ENCODE peak calls at places on chromosomes 7 and 10, in four cellular contexts. R, P, G and Z are unnamed samples.

GRCh38 chr7:105935250-105935649 is 27.8 kb upstream of the CDHR3 start:
- DNase-seq in R (no peak), P (no peak), G (no peak), Z (no peak)

GRCh38 chr10:33337335-33337854 is 2.9 kb upstream of the NRP1 start:
- DNase-seq in R (peak; percentile 18), P (peak; percentile 53), G (peak; percentile 68), Z (no peak)

GRCh38 chr10:72274213-72274729 is 547 bp downstream of the DDIT4 start:
- DNase-seq in R (no peak), P (no peak), G (peak; percentile 13), Z (no peak)

GRCh38 chr7:87411186-87411585 is 64.3 kb downstream of the ABCB4 start:
- DNase-seq in R (no peak), P (no peak), G (peak; percentile 10), Z (no peak)

GRCh38 chr10:1393481-1393880 is 337.3 kb downstream of the WDR37 start:
- DNase-seq in R (no peak), P (no peak), G (no peak), Z (no peak)

GRCh38 chr7:87600130-87601124 is at the start of gene ABCB1:
- DNase-seq in R (peak; percentile 74), P (peak; percentile 4), G (peak; percentile 35), Z (peak; percentile 7)

GRCh38 chr10:9824546-9825164 is 1193.0 kb upstream of the CELF2 start:
- DNase-seq in R (no peak), P (no peak), G (no peak), Z (peak; percentile 53)

GRCh38 chr10:122154733-122155366 is 116.2 kb upstream of the BTBD16 start:
- DNase-seq in R (no peak), P (no peak), G (peak; percentile 83), Z (peak; percentile 12)

GRCh38 chr10:23081891-23082290 is 13.5 kb upstream of the MSRB2 start:
- DNase-seq in R (peak; percentile 45), P (peak; percentile 21), G (peak; percentile 9), Z (peak; percentile 52)

GRCh38 chr7:142838461-142839213 is 16.2 kb upstream of the EPHB6 start:
- DNase-seq in R (no peak), P (no peak), G (no peak), Z (peak; percentile 72)

GRCh38 chr10:35140727-35141126 is 14.1 kb downstream of the CREM start:
- DNase-seq in R (no peak), P (no peak), G (no peak), Z (no peak)

GRCh38 chr7:32410545-32410944 is 79.6 kb downstream of the LSM5 start:
- DNase-seq in R (no peak), P (no peak), G (no peak), Z (no peak)

DNA sequence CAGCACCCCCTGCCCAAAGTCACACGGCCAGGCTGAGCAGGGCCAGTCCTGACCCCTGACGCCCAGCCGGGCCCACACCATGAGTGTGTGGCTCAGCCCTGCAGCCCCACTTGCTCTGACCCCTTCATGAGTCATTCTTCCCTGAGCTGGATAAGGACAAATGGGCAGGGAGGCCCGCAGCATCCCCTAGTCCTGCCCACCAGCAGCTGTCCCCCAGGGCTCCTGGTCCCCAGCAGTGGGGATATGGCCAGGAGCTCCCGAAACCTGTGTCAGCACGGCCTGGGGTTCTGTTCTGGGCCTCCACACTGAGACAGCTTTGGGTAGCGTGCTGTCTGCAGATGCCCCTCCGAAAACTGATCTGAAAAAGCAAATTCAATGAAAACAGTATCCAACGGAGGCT is 214.4 kb downstream of the USP6NL start:
- DNase-seq in R (no peak), P (no peak), G (no peak), Z (no peak)
- TF ChIP-seq BHLHE40 in R (no peak), P (no peak), G (no peak), Z (no peak)

GRCh38 chr10:100025528-100026070 is 15.9 kb upstream of the DNMBP start:
- DNase-seq in R (no peak), P (no peak), G (no peak), Z (no peak)
- TF ChIP-seq BHLHE40 in R (no peak), P (no peak), G (no peak), Z (no peak)

DNA sequence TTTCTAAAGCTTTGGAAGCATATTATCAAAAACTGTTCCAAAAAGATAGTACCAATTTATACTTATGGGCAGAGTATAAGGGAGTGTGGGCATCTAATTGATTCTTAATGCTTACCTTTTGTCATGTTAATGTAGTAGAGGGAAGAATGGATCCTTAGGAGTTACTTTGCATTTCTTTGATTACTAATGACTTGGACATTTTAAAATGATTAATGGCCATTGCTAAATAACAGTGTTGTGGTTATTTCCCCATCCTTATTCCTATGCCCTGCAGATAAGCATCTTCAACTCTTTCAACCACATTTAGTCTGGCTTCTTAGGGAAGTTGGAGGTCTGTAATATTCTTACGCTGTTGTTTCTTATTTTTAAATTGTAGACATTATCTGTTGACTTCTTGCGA is 37.1 kb downstream of the KAT6B start:
- DNase-seq in R (no peak), P (no peak), G (no peak), Z (no peak)
- TF ChIP-seq BHLHE40 in R (no peak), P (no peak), G (no peak), Z (no peak)

GRCh38 chr7:73978681-73979563 is 49.1 kb upstream of the ELN start:
- DNase-seq in R (peak; percentile 70), P (peak; percentile 90), G (no peak), Z (peak; percentile 76)
- TF ChIP-seq BHLHE40 in R (no peak), P (no peak), G (no peak), Z (no peak)

GRCh38 chr10:15189133-15189881 is 20.8 kb upstream of the NMT2 start:
- DNase-seq in R (no peak), P (no peak), G (no peak), Z (no peak)
- TF ChIP-seq BHLHE40 in R (no peak), P (no peak), G (no peak), Z (no peak)

DNA sequence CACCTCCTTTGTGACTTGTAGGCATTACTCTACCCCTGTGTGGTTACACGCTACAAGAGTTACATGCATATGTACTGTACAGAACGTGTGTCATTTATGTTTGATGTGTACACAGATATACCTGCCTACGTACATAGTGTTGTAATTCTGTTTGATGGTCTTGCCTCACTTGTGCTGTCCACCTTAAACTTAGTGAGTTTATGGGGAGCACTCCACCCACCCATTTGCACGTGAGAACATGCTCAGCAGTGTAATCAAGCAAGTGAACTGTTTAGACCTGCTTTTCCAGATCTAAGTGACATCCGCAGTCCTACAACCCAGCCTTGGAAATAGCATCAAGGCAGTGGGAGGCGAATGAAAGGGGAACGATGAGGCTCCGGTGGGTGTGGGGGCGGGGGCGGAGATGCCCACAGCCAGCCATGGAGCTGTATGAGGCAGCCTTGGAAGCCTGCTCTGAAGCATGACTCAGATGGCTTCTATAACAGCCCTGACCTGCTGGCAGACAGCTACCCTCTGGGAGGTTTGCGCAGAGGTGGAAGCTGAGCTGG is 52.1 kb downstream of the SUFU start:
- DNase-seq in R (no peak), P (no peak), G (peak; percentile 88), Z (no peak)
- TF ChIP-seq BHLHE40 in R (no peak), P (no peak), G (peak; percentile 44), Z (no peak)

GRCh38 chr10:82796510-82796909 is 921.5 kb downstream of the NRG3 start:
- DNase-seq in R (no peak), P (no peak), G (no peak), Z (no peak)
- TF ChIP-seq BHLHE40 in R (no peak), P (no peak), G (no peak), Z (no peak)

DNA sequence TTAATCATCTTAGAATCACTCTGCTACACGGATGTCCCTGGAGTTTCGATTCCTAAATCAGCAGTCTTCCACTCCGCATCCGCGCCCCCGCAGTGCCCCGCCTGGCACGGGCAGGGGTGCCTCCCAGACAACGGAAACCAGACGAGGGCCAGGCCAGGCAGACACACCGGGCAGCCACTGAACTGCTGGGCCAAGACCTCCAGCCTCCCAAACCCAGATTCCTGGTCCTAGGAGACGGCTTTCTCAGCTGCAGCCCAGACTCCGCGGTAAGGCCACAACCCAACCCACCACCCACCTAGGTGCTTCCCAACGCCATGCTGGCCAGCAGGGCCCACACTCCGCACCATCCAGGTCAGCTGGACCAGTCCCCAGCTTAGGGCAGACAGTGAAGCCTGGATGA is 33.2 kb downstream of the MAD1L1 start:
- DNase-seq in R (no peak), P (no peak), G (no peak), Z (no peak)
- TF ChIP-seq BHLHE40 in R (no peak), P (no peak), G (no peak), Z (no peak)